ENCODE peak calls at places on chromosomes 12 and 14, in six cellular contexts. Q is HCT116, T is type B pancreatic cell, M is suprapubic skin, O is left lung, Y is uterus. P is an unnamed sample.

GRCh38 chr14:67620217-67620789 is 583 bp downstream of the ARG2 start:
- DNase-seq in Y (peak), T (no peak), O (no peak), Q (no peak), M (no peak), P (peak)

GRCh38 chr14:58587271-58587670 is 50.5 kb upstream of the DACT1 start:
- DNase-seq in M (no peak), Y (no peak), Q (no peak), T (no peak), O (no peak), P (no peak)

GRCh38 chr12:123134265-123134664 is 16.6 kb downstream of the PITPNM2 start:
- DNase-seq in O (peak), Y (no peak), T (no peak), M (no peak), Q (no peak), P (no peak)

GRCh38 chr12:20212658-20213387 is 155.5 kb upstream of the PDE3A start:
- DNase-seq in O (peak), T (no peak), Y (peak), Q (peak), M (peak), P (peak)

GRCh38 chr14:59627011-59627520 is 50.5 kb upstream of the CCDC175 start:
- DNase-seq in Q (no peak), Y (no peak), T (no peak), O (no peak), M (no peak), P (no peak)

GRCh38 chr14:104766256-104766862 is 13.4 kb downstream of the SIVA1 start:
- DNase-seq in Y (no peak), M (no peak), O (no peak), Q (no peak), T (no peak), P (no peak)

GRCh38 chr12:19151298-19151697 is 21.8 kb downstream of the PLEKHA5 start:
- DNase-seq in M (no peak), Q (no peak), Y (no peak), T (no peak), O (no peak), P (no peak)

GRCh38 chr12:21851151-21851550 is 76.6 kb upstream of the KCNJ8 start:
- DNase-seq in T (no peak), M (no peak), Q (no peak), O (no peak), Y (no peak), P (no peak)

GRCh38 chr14:68235011-68235410 is 415.4 kb downstream of the RAD51B start:
- DNase-seq in Y (no peak), M (no peak), Q (no peak), T (no peak), O (no peak), P (no peak)

GRCh38 chr12:92927055-92927435 is 2.0 kb downstream of the EEA1 start:
- DNase-seq in M (no peak), O (no peak), Q (no peak), T (no peak), Y (no peak), P (no peak)

GRCh38 chr14:26709019-26709418 is 111.2 kb upstream of the NOVA1 start:
- DNase-seq in O (no peak), Q (no peak), T (no peak), Y (no peak), M (no peak), P (no peak)

GRCh38 chr12:109714141-109714912 is 702 bp downstream of the FAM222A start:
- DNase-seq in Y (peak), T (peak), M (no peak), Q (no peak), O (peak), P (peak)

GRCh38 chr14:78959674-78960264 is 789.6 kb downstream of the NRXN3 start:
- DNase-seq in O (peak), Y (peak), M (no peak), T (peak), Q (peak), P (peak)

GRCh38 chr14:49970474-49971147 is 77.7 kb downstream of the ARF6 start:
- DNase-seq in M (no peak), T (no peak), O (no peak), Y (no peak), Q (no peak), P (no peak)

GRCh38 chr14:36874396-36875138 is 212.9 kb downstream of the PAX9 start:
- DNase-seq in Q (no peak), T (no peak), O (no peak), M (no peak), Y (no peak), P (no peak)

GRCh38 chr14:99262977-99263448 is 9.0 kb downstream of the BCL11B start:
- DNase-seq in Y (no peak), M (no peak), T (no peak), O (no peak), Q (no peak), P (no peak)

GRCh38 chr14:52369305-52369781 is 55.2 kb downstream of the PTGER2 start:
- DNase-seq in T (no peak), M (no peak), O (no peak), Y (no peak), Q (no peak), P (no peak)

GRCh38 chr12:30880061-30880460 is 46.5 kb upstream of the TSPAN11 start:
- DNase-seq in Y (no peak), O (no peak), T (no peak), M (no peak), Q (no peak), P (no peak)

GRCh38 chr12:11712491-11712890 is 63.0 kb downstream of the ETV6 start:
- DNase-seq in Y (no peak), T (no peak), M (no peak), O (no peak), Q (no peak), P (no peak)

GRCh38 chr12:44876554-44877275 is 600 bp upstream of the NELL2 start:
- DNase-seq in O (no peak), M (no peak), Y (no peak), Q (no peak), T (peak), P (peak)

GRCh38 chr12:57089259-57090245 is 638 bp downstream of the NAB2 start:
- DNase-seq in O (peak), M (peak), Q (no peak), Y (peak), T (peak), P (peak)

GRCh38 chr14:68418192-68419118 is 374.4 kb downstream of the ZFP36L1 start:
- DNase-seq in Q (no peak), T (no peak), Y (no peak), O (no peak), M (no peak), P (no peak)

GRCh38 chr12:5965950-5966383 is 20.9 kb upstream of the ANO2 start:
- DNase-seq in O (no peak), Q (peak), T (no peak), Y (no peak), M (no peak), P (peak)

GRCh38 chr14:59771577-59771976 is 99.0 kb downstream of the RTN1 start:
- DNase-seq in M (no peak), T (no peak), Y (no peak), O (no peak), Q (no peak), P (no peak)

GRCh38 chr12:46933947-46934346 is 108.2 kb upstream of the SLC38A4 start:
- DNase-seq in Y (no peak), O (no peak), T (no peak), M (no peak), Q (no peak), P (no peak)

GRCh38 chr12:12985817-12986408 is 14.2 kb downstream of the HEBP1 start:
- DNase-seq in Y (no peak), O (no peak), T (no peak), Q (peak), M (no peak), P (peak)
- TF ChIP-seq CTCF in Y (no peak), O (peak), T (peak), Q (peak), M (peak), P (peak)

DNA sequence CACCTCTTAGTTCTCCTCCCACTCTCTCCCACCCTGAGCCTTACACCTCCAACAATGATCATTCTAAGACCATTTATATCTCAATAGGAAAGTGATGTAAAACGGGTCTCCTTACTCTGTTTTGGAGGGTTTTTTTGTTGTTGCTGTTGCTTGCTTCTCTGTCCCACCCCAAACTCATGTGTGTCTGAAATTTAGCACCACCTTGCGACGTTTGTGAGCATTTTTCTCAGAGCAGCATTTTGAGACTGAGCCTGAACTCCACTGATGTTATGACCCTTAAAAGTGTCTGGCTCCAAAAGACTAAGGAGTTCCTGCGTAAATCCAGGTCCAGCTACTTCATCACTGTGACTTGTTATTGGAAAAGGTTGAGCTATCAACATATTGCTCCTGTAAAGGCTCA is 155.0 kb downstream of the DAD1 start:
- DNase-seq in M (no peak), Q (no peak), Y (no peak), T (no peak), O (no peak), P (no peak)
- TF ChIP-seq CTCF in M (no peak), Q (no peak), Y (no peak), T (no peak), O (no peak), P (no peak)

GRCh38 chr14:105944632-105945610 is 418.5 kb downstream of the TMEM121 start:
- DNase-seq in Q (peak), M (no peak), Y (peak), O (peak), T (no peak), P (no peak)
- TF ChIP-seq CTCF in Q (peak), M (peak), Y (peak), O (peak), T (no peak), P (no peak)

GRCh38 chr12:108101605-108102175 is 27.4 kb upstream of the WSCD2 start:
- DNase-seq in O (no peak), Q (no peak), T (no peak), Y (no peak), M (peak), P (peak)

GRCh38 chr12:108098374-108098773 is 30.7 kb upstream of the WSCD2 start:
- DNase-seq in Q (no peak), M (peak), O (no peak), Y (no peak), T (no peak), P (no peak)

GRCh38 chr12:108099778-108100177 is 29.3 kb upstream of the WSCD2 start:
- DNase-seq in M (no peak), T (no peak), Q (no peak), O (no peak), Y (no peak), P (no peak)

GRCh38 chr12:108097160-108097911 is 31.8 kb upstream of the WSCD2 start:
- DNase-seq in T (no peak), Y (no peak), O (no peak), M (peak), Q (no peak), P (no peak)

DNA sequence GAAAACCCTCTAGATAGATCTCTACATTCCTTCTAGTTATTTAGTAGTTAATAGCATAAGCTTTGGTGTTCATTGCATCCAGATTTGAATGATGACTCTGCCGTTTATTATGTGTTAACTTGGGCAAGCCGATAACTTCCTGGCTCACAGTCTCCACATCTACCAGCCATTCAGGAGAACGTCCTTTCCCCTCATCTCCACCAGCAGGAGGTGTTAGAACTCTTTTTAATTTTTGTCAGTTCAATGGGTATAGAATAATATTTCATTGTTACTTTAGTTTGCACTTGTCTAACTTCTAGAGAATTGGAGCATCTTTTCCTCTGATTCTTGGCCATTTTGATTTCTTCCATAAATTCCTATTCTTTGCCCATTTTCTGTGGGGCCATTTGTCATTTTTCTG is 30.0 kb upstream of the WSCD2 start:
- DNase-seq in M (peak), Y (no peak), O (no peak), T (no peak), Q (no peak), P (no peak)
- TF ChIP-seq CTCF in M (no peak), Y (peak), O (no peak), T (peak), Q (peak), P (no peak)

DNA sequence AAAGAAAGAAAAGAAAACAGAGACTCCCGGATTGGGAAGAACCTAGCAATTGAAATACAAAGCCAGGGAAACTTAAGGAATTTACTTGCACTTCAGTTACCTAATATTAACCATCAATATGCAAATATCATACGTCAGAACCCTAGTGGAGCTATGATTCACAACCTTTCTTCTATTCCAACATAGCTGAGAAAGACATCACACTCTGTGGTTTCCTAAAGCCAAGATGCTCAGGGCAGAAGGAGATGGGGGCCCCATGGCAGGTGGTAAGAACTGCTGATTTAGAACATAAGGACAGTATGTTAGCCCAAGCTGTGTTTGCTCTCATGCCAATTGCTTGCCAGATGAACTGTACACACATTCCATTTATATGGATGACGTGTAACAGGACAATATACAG is 34.7 kb downstream of the HECTD4 start:
- DNase-seq in O (no peak), Y (no peak), M (no peak), Q (no peak), T (no peak), P (no peak)
- TF ChIP-seq CTCF in O (no peak), Y (no peak), M (no peak), Q (no peak), T (no peak), P (no peak)

P was measured in glutamatergic neuron.